ENCODE peak calls at places on chromosomes 13 and 19, in five cellular contexts. Z is cardiac muscle cell, Q is transverse colon, I is Peyer's patch, A is ovary. M is an unnamed sample.

GRCh38 chr13:32638739-32639138 is 52.5 kb downstream of the PDS5B start:
- DNase-seq in Z (peak; percentile 7), Q (no peak), I (no peak), A (no peak), M (no peak)

GRCh38 chr13:64206430-64207225 is 2791.0 kb upstream of the PCDH20 start:
- DNase-seq in Z (no peak), Q (no peak), I (no peak), A (no peak), M (no peak)

GRCh38 chr19:40740747-40741146 is 9.5 kb downstream of the ACTMAP start:
- DNase-seq in Z (no peak), Q (no peak), I (no peak), A (no peak), M (no peak)

GRCh38 chr13:114063545-114064515 is 68.6 kb downstream of the RASA3 start:
- DNase-seq in Z (peak; percentile 63), Q (peak; percentile 66), I (peak; percentile 44), A (peak; percentile 65), M (no peak)

GRCh38 chr13:27016871-27017270 is 154.7 kb downstream of the USP12 start:
- DNase-seq in Z (no peak), Q (peak; percentile 45), I (no peak), A (no peak), M (peak; percentile 15)

GRCh38 chr13:21043898-21044297 is 17.5 kb downstream of the LATS2 start:
- DNase-seq in Z (peak; percentile 92), Q (no peak), I (no peak), A (no peak), M (no peak)

GRCh38 chr13:59416561-59416960 is 747.2 kb downstream of the DIAPH3 start:
- DNase-seq in Z (no peak), Q (no peak), I (no peak), A (no peak), M (no peak)

GRCh38 chr19:9848060-9848459 is 12.9 kb downstream of the PIN1 start:
- DNase-seq in Z (no peak), Q (no peak), I (no peak), A (no peak), M (no peak)

GRCh38 chr13:34611678-34612077 is 330.4 kb upstream of the NBEA start:
- DNase-seq in Z (no peak), Q (no peak), I (no peak), A (no peak), M (no peak)

GRCh38 chr19:31110331-31110730 is 238.9 kb downstream of the TSHZ3 start:
- DNase-seq in Z (peak; percentile 69), Q (no peak), I (no peak), A (peak; percentile 25), M (no peak)

GRCh38 chr19:48509467-48510194 is 2.0 kb downstream of the LMTK3 start:
- DNase-seq in Z (no peak), Q (no peak), I (no peak), A (peak; percentile 23), M (no peak)

GRCh38 chr19:21463449-21464105 is 41.8 kb upstream of the ZNF429 start:
- DNase-seq in Z (peak; percentile 48), Q (peak; percentile 17), I (peak; percentile 35), A (peak; percentile 72), M (no peak)

GRCh38 chr13:75410207-75410606 is 71.8 kb downstream of the TBC1D4 start:
- DNase-seq in Z (no peak), Q (no peak), I (no peak), A (no peak), M (no peak)

GRCh38 chr19:54405628-54406027 is 9.6 kb upstream of the TTYH1 start:
- DNase-seq in Z (no peak), Q (no peak), I (no peak), A (no peak), M (no peak)

GRCh38 chr19:31253816-31254551 is 95.3 kb downstream of the TSHZ3 start:
- DNase-seq in Z (peak; percentile 52), Q (no peak), I (no peak), A (peak; percentile 72), M (peak; percentile 79)

GRCh38 chr13:66567899-66568612 is 662.1 kb downstream of the PCDH9 start:
- DNase-seq in Z (no peak), Q (no peak), I (no peak), A (no peak), M (no peak)

GRCh38 chr19:51296331-51297093 is 14.9 kb upstream of the IGLON5 start:
- DNase-seq in Z (peak; percentile 19), Q (no peak), I (no peak), A (no peak), M (no peak)
- TF ChIP-seq CTCF in Z (peak; percentile 16), Q (no peak), I (no peak), A (no peak), M (no peak)

DNA sequence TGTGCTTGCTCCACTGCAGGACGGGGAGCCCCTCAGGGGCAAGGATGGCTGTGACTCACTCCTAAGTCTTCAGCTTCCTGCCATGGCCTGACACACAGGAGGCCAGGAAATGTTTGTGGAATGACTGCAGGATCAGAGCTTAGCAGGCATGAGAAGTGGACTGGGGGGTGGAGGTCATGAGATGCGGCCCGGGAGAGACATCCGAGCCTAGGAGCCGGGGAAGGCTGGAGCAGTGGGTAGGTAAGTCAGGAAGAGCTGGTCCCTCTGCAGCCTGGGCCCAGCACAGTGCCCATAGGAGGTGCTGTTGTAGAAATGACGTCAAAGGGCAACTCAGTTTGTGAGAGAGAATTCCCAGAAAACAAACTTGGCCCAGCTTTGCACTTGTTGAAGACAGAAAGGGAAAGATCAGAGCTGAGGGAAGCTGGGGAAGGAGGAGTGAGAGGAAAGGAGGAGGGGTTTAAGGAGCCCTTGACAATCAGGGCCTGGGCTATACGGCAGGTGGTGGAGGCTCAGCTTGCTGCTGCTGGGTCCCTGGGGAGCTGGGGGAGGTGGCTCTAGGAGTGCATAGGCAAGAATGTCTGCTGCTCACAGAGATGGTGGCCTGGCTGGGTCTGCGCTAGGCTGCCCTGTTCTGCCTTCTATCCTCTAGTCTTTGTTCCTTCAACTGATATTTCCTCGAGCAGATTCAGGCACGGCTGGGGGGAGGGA is 18.5 kb downstream of the POU2F2 start:
- DNase-seq in Z (peak; percentile 92), Q (no peak), I (peak; percentile 78), A (no peak), M (no peak)
- TF ChIP-seq CTCF in Z (peak; percentile 39), Q (no peak), I (no peak), A (no peak), M (peak; percentile 52)

DNA sequence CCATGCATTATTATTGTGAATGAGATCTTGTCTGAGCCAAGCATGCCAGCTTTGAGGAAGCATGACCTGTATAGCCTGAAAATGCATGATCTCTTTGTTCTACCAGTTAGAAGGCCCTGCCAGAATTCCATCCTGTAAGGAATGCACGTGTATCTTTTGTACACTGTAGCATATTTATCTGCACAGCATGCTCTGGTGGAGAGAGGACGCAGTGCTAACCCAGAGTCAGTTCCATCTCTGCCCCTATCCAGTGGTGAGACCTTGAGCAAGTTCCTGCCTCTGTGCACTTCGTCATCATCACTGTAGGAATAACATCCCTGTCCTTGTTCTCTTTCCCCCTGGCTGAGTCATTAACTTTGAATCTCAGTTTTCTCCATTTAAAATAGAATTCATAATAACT is 233.8 kb downstream of the SLC7A1 start:
- DNase-seq in Z (no peak), Q (no peak), I (no peak), A (no peak), M (no peak)
- TF ChIP-seq CTCF in Z (no peak), Q (no peak), I (no peak), A (no peak), M (no peak)

DNA sequence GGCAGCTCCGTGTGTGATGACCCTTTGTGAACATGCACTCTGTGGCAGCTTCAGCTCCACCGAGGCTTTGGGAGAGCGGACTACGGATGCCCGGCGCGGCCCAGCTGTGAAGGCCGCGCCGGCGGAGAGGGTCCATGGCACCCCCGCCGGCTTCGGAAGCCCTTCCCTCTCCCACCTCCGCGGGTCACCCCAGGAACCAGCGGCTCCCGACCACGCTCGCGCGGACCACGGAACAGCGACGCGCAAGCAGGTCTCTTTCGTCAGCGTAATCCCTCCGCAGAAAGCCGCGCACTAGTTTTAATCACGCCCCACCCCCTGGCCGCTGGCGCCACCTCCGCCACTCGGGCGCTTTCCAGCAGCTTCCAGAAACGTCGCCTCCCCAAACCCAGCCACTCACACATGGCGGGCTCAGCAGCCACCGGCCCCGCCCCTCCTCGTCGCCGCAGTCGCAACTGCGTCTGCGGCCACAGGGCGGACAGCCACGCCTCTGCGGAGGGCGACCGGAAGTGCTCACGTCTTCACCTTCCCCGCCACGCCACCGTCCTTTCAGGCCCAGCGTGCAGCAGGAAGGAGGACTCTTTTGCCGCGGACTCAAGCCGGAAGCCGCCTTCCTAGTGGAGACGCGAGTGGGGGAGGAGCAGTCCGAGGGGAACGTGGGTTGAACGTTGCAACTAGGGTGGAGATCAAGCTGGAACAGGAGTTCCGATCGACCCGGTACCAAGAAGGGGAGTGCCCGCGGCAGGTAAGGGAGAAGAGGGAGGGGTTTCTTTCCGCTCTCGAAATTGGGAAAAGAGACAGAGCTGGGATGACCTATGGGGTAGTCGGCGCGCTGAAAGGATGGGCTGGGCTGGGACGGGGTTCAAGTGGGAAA is at the start of gene USPL1:
- DNase-seq in Z (peak; percentile 100), Q (peak; percentile 99), I (peak; percentile 96), A (peak; percentile 98), M (peak; percentile 99)
- TF ChIP-seq CTCF in Z (no peak), Q (peak; percentile 29), I (peak; percentile 65), A (peak; percentile 34), M (peak; percentile 11)

DNA sequence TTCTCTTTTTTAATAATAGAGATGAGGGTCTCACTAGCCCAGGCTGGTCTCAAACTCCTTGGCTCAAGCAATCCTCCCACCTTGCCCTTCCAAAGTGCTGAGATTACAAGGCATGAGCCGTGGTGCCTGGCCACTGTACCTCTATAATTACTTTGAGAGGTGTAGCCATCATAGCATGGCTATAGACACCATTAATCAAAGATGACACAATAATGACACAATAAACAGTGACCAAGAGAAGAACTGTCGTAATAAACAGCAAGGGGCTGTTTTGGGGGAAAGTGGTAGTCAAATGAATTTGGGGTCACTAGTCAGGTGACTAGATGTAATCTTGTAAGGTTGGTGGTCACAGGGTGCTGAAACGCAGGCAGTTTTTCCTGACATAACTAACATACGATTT is 30.4 kb downstream of the KLF5 start:
- DNase-seq in Z (no peak), Q (no peak), I (no peak), A (no peak), M (no peak)
- TF ChIP-seq CTCF in Z (no peak), Q (no peak), I (no peak), A (no peak), M (no peak)

GRCh38 chr19:317710-318508 is 26.7 kb downstream of the MIER2 start:
- DNase-seq in Z (no peak), Q (no peak), I (no peak), A (no peak), M (no peak)
- TF ChIP-seq CTCF in Z (no peak), Q (no peak), I (no peak), A (no peak), M (no peak)

DNA sequence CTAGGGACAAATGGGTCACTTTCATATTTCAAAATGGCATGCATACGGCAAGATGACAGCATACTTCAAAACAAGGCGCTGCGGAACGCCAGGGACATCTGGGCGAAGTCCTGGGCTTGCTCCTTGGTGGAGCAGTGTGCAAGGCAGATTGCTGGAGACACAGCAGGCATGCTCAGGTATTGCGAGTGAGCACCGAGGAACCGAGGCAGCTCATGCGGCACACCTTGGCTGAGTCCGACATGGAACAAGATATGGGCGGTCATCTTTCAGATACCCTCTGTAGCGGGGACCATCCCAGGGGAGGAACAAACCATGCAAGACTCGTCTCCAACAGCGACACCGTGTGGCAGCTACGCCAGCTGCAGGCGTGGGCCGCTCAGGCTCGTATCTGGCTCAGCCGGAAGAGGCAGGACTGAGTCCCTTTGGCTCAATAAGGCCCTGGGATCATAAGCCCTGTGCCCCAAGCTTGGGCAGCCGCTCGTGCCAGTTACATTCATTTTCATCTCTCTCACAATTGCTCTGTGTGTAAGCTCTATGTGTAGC is 112.4 kb downstream of the NUFIP1 start:
- DNase-seq in Z (no peak), Q (no peak), I (no peak), A (no peak), M (no peak)
- TF ChIP-seq CTCF in Z (peak; percentile 46), Q (no peak), I (no peak), A (no peak), M (peak; percentile 38)